ENCODE peak calls at places on chromosomes 2 and 18, in eight cellular contexts. One of them, this sample, is unnamed.

GRCh38 chr2:238061310-238062202 is 755 bp downstream of the SCLY start:
- DNase-seq in astrocyte of the hippocampus: peak
- DNase-seq in germinal center: peak
- DNase-seq in lower leg skin: no peak
- DNase-seq in LoVo: peak
- DNase-seq in NCI-H1694 treated with DMSO at 0.1 percent for 48 hours: peak
- DNase-seq in activated CD8-positive, alpha-beta memory T cell treated with anti-CD3 and anti-CD28 coated beads for 48 hours: peak
- DNase-seq in left cardiac atrium: peak
- DNase-seq in this sample: peak

GRCh38 chr2:12619975-12620374 is 96.8 kb upstream of the TRIB2 start:
- DNase-seq in germinal center: no peak
- DNase-seq in NCI-H1694 treated with DMSO at 0.1 percent for 48 hours: no peak
- DNase-seq in activated CD8-positive, alpha-beta memory T cell treated with anti-CD3 and anti-CD28 coated beads for 48 hours: no peak
- DNase-seq in LoVo: peak
- DNase-seq in lower leg skin: no peak
- DNase-seq in left cardiac atrium: peak
- DNase-seq in astrocyte of the hippocampus: peak
- DNase-seq in this sample: no peak

GRCh38 chr2:215369191-215369760 is 57.4 kb downstream of the ATIC start:
- DNase-seq in germinal center: no peak
- DNase-seq in lower leg skin: no peak
- DNase-seq in LoVo: no peak
- DNase-seq in NCI-H1694 treated with DMSO at 0.1 percent for 48 hours: no peak
- DNase-seq in activated CD8-positive, alpha-beta memory T cell treated with anti-CD3 and anti-CD28 coated beads for 48 hours: no peak
- DNase-seq in astrocyte of the hippocampus: peak
- DNase-seq in left cardiac atrium: no peak
- DNase-seq in this sample: no peak

GRCh38 chr2:1744151-1744445 is 217 bp downstream of the PXDN start:
- DNase-seq in NCI-H1694 treated with DMSO at 0.1 percent for 48 hours: no peak
- DNase-seq in LoVo: no peak
- DNase-seq in germinal center: peak
- DNase-seq in astrocyte of the hippocampus: no peak
- DNase-seq in activated CD8-positive, alpha-beta memory T cell treated with anti-CD3 and anti-CD28 coated beads for 48 hours: no peak
- DNase-seq in lower leg skin: peak
- DNase-seq in left cardiac atrium: peak
- DNase-seq in this sample: no peak

GRCh38 chr2:171841996-171842395 is 52.0 kb downstream of the SLC25A12 start:
- DNase-seq in left cardiac atrium: no peak
- DNase-seq in astrocyte of the hippocampus: no peak
- DNase-seq in lower leg skin: no peak
- DNase-seq in activated CD8-positive, alpha-beta memory T cell treated with anti-CD3 and anti-CD28 coated beads for 48 hours: no peak
- DNase-seq in germinal center: no peak
- DNase-seq in LoVo: no peak
- DNase-seq in NCI-H1694 treated with DMSO at 0.1 percent for 48 hours: no peak
- DNase-seq in this sample: no peak

GRCh38 chr2:98412751-98413445 is 31.8 kb upstream of the INPP4A start:
- DNase-seq in activated CD8-positive, alpha-beta memory T cell treated with anti-CD3 and anti-CD28 coated beads for 48 hours: no peak
- DNase-seq in lower leg skin: peak
- DNase-seq in NCI-H1694 treated with DMSO at 0.1 percent for 48 hours: peak
- DNase-seq in LoVo: peak
- DNase-seq in germinal center: peak
- DNase-seq in astrocyte of the hippocampus: peak
- DNase-seq in left cardiac atrium: no peak
- DNase-seq in this sample: no peak

GRCh38 chr2:20397811-20398447 is 47.3 kb upstream of the PUM2 start:
- DNase-seq in lower leg skin: no peak
- DNase-seq in LoVo: no peak
- DNase-seq in NCI-H1694 treated with DMSO at 0.1 percent for 48 hours: no peak
- DNase-seq in activated CD8-positive, alpha-beta memory T cell treated with anti-CD3 and anti-CD28 coated beads for 48 hours: no peak
- DNase-seq in germinal center: no peak
- DNase-seq in astrocyte of the hippocampus: no peak
- DNase-seq in left cardiac atrium: no peak
- DNase-seq in this sample: no peak

GRCh38 chr18:13868501-13869271 is 44.7 kb downstream of the MC5R start:
- DNase-seq in activated CD8-positive, alpha-beta memory T cell treated with anti-CD3 and anti-CD28 coated beads for 48 hours: no peak
- DNase-seq in NCI-H1694 treated with DMSO at 0.1 percent for 48 hours: no peak
- DNase-seq in germinal center: no peak
- DNase-seq in left cardiac atrium: no peak
- DNase-seq in LoVo: no peak
- DNase-seq in astrocyte of the hippocampus: peak
- DNase-seq in lower leg skin: no peak
- DNase-seq in this sample: no peak

This sample was measured in tibial artery.